ENCODE peak calls at places on chromosomes 13 and 19, in four cellular contexts. D is T-helper 2 cell; K is AG09309; H is CD4-positive, alpha-beta T cell. Y is an unnamed sample.

GRCh38 chr13:44726777-44727176 is 150.6 kb upstream of the TSC22D1 start:
- DNase-seq in D (no peak), K (no peak), H (no peak), Y (no peak)

GRCh38 chr13:50124536-50125305 is 109.5 kb downstream of the KCNRG start:
- DNase-seq in D (no peak), K (no peak), H (peak; percentile 96), Y (peak; percentile 95)

GRCh38 chr19:14031719-14032480 is at the start of gene IL27RA:
- DNase-seq in D (peak; percentile 86), K (no peak), H (peak; percentile 90), Y (peak; percentile 83)

GRCh38 chr13:89402211-89402610 is 1731.0 kb downstream of the SLITRK5 start:
- DNase-seq in D (no peak), K (no peak), H (no peak), Y (no peak)

GRCh38 chr13:79898996-79899395 is 418.0 kb downstream of the NDFIP2 start:
- DNase-seq in D (no peak), K (no peak), H (no peak), Y (no peak)

GRCh38 chr13:103615778-103616177 is 549.6 kb upstream of the SLC10A2 start:
- DNase-seq in D (no peak), K (no peak), H (no peak), Y (no peak)

GRCh38 chr13:20351279-20352022 is 119.3 kb upstream of the GJB6 start:
- DNase-seq in D (no peak), K (peak; percentile 72), H (no peak), Y (no peak)

GRCh38 chr19:14375582-14376291 is 5.5 kb upstream of the ADGRE5 start:
- DNase-seq in D (peak; percentile 29), K (no peak), H (no peak), Y (no peak)

GRCh38 chr19:33997690-33998089 is 174.6 kb upstream of the LSM14A start:
- DNase-seq in D (no peak), K (no peak), H (no peak), Y (no peak)

GRCh38 chr19:33797821-33798633 is 1.4 kb downstream of the KCTD15 start:
- DNase-seq in D (no peak), K (no peak), H (no peak), Y (no peak)

GRCh38 chr19:58380037-58380735 is 644 bp downstream of the ZNF837 start:
- DNase-seq in D (no peak), K (no peak), H (no peak), Y (no peak)

GRCh38 chr19:19406878-19407639 is 1.6 kb downstream of the GATAD2A start:
- DNase-seq in D (peak; percentile 23), K (no peak), H (peak; percentile 31), Y (peak; percentile 43)

GRCh38 chr19:55504981-55505380 is 16.7 kb downstream of the SSC5D start:
- DNase-seq in D (no peak), K (no peak), H (no peak), Y (no peak)

GRCh38 chr13:76723551-76724232 is 162.5 kb downstream of the KCTD12 start:
- DNase-seq in D (no peak), K (peak; percentile 48), H (peak; percentile 1), Y (peak; percentile 28)

GRCh38 chr19:1817553-1818179 is 5.6 kb upstream of the ATP8B3 start:
- DNase-seq in D (no peak), K (no peak), H (no peak), Y (no peak)

GRCh38 chr19:44809856-44810554 is 1.1 kb downstream of the BCAM start:
- DNase-seq in D (no peak), K (no peak), H (no peak), Y (no peak)

GRCh38 chr19:10206226-10206873 is 11.6 kb upstream of the DNMT1 start:
- DNase-seq in D (no peak), K (no peak), H (no peak), Y (no peak)

GRCh38 chr19:7494416-7495098 is 5.7 kb upstream of the PEX11G start:
- DNase-seq in D (no peak), K (no peak), H (no peak), Y (no peak)

GRCh38 chr13:78750735-78751134 is 91.8 kb upstream of the OBI1 start:
- DNase-seq in D (no peak), K (no peak), H (no peak), Y (no peak)

GRCh38 chr13:25908390-25908789 is 143.4 kb downstream of the SHISA2 start:
- DNase-seq in D (no peak), K (no peak), H (no peak), Y (no peak)

GRCh38 chr19:2494447-2495129 is 18.7 kb downstream of the GADD45B start:
- DNase-seq in D (peak; percentile 55), K (no peak), H (peak; percentile 32), Y (peak; percentile 68)

GRCh38 chr13:30061217-30061616 is 210.8 kb upstream of the UBL3 start:
- DNase-seq in D (no peak), K (no peak), H (no peak), Y (no peak)

GRCh38 chr19:46955114-46955812 is 64.4 kb upstream of the NPAS1 start:
- DNase-seq in D (peak; percentile 56), K (no peak), H (no peak), Y (no peak)

GRCh38 chr19:10552596-10553053 is 8.9 kb downstream of the ATG4D start:
- DNase-seq in D (no peak), K (no peak), H (no peak), Y (no peak)

GRCh38 chr13:23723463-23723862 is 153.3 kb downstream of the TNFRSF19 start:
- DNase-seq in D (no peak), K (peak; percentile 54), H (no peak), Y (no peak)

GRCh38 chr13:28137556-28137955 is 789 bp upstream of the PAN3 start:
- DNase-seq in D (no peak), K (no peak), H (no peak), Y (no peak)

GRCh38 chr13:86870388-86870966 is 800.7 kb upstream of the SLITRK5 start:
- DNase-seq in D (no peak), K (no peak), H (no peak), Y (no peak)

GRCh38 chr19:46898731-46899130 is 37.9 kb downstream of the ARHGAP35 start:
- DNase-seq in D (no peak), K (peak; percentile 62), H (no peak), Y (no peak)

GRCh38 chr13:31131470-31131961 is 30.2 kb downstream of the HSPH1 start:
- DNase-seq in D (no peak), K (no peak), H (no peak), Y (no peak)

GRCh38 chr19:35592226-35592625 is 6.3 kb downstream of the PMIS2 start:
- DNase-seq in D (peak; percentile 12), K (no peak), H (no peak), Y (peak; percentile 46)

GRCh38 chr13:25865391-25865790 is 186.4 kb downstream of the SHISA2 start:
- DNase-seq in D (no peak), K (no peak), H (no peak), Y (no peak)

GRCh38 chr13:33953203-33953602 is 135.3 kb downstream of the RFC3 start:
- DNase-seq in D (no peak), K (peak; percentile 81), H (no peak), Y (no peak)

GRCh38 chr19:47633516-47633915 is 24.6 kb downstream of the BICRA start:
- DNase-seq in D (no peak), K (no peak), H (no peak), Y (no peak)

GRCh38 chr13:72959643-72960042 is 99.2 kb upstream of the KLF5 start:
- DNase-seq in D (no peak), K (no peak), H (no peak), Y (no peak)

GRCh38 chr19:7849631-7850428 is 19.8 kb downstream of the EVI5L start:
- DNase-seq in D (no peak), K (no peak), H (no peak), Y (no peak)

GRCh38 chr13:99380921-99381645 is 73.9 kb upstream of the GPR183 start:
- DNase-seq in D (peak; percentile 61), K (no peak), H (peak; percentile 57), Y (peak; percentile 57)

GRCh38 chr19:18496167-18496979 is 25.5 kb downstream of the ELL start:
- DNase-seq in D (peak; percentile 94), K (no peak), H (peak; percentile 37), Y (peak; percentile 27)

Y was measured in naive thymus-derived CD8-positive, alpha-beta T cell.